ENCODE peak calls at places on chromosomes 2 and 18, in ten cellular contexts. One of them, this sample, is unnamed.

GRCh38 chr2:226273440-226273839 is 526.2 kb downstream of the IRS1 start:
- DNase-seq in NCI-H510A treated with DMSO at 0.1 percent for 48 hours: no peak
- DNase-seq in T-helper 17 cell: no peak
- DNase-seq in nephron progenitor cell: no peak
- DNase-seq in K562: no peak
- DNase-seq in omental fat pad: no peak
- DNase-seq in stimulated activated CD4-positive, alpha-beta T cell treated with anti-CD3 and anti-CD28 coated beads, Interleukin-15, amount 100 ng/mL, for 1 hour: no peak
- DNase-seq in NCI-H1105: no peak
- DNase-seq in SK-N-SH: no peak
- DNase-seq in M059J: no peak
- DNase-seq in this sample: no peak

GRCh38 chr18:49359732-49360444 is 100.6 kb downstream of the DYM start:
- DNase-seq in omental fat pad: no peak
- DNase-seq in SK-N-SH: no peak
- DNase-seq in K562: no peak
- DNase-seq in NCI-H1105: no peak
- DNase-seq in NCI-H510A treated with DMSO at 0.1 percent for 48 hours: no peak
- DNase-seq in M059J: peak
- DNase-seq in stimulated activated CD4-positive, alpha-beta T cell treated with anti-CD3 and anti-CD28 coated beads, Interleukin-15, amount 100 ng/mL, for 1 hour: no peak
- DNase-seq in nephron progenitor cell: no peak
- DNase-seq in T-helper 17 cell: no peak
- DNase-seq in this sample: no peak

GRCh38 chr2:28952806-28953190 is 28.3 kb upstream of the TOGARAM2 start:
- DNase-seq in NCI-H510A treated with DMSO at 0.1 percent for 48 hours: no peak
- DNase-seq in SK-N-SH: peak
- DNase-seq in K562: no peak
- DNase-seq in stimulated activated CD4-positive, alpha-beta T cell treated with anti-CD3 and anti-CD28 coated beads, Interleukin-15, amount 100 ng/mL, for 1 hour: no peak
- DNase-seq in M059J: peak
- DNase-seq in nephron progenitor cell: no peak
- DNase-seq in T-helper 17 cell: no peak
- DNase-seq in NCI-H1105: no peak
- DNase-seq in omental fat pad: no peak
- DNase-seq in this sample: no peak

GRCh38 chr2:133338224-133338623 is 230.0 kb downstream of the NCKAP5 start:
- DNase-seq in K562: no peak
- DNase-seq in nephron progenitor cell: no peak
- DNase-seq in SK-N-SH: no peak
- DNase-seq in stimulated activated CD4-positive, alpha-beta T cell treated with anti-CD3 and anti-CD28 coated beads, Interleukin-15, amount 100 ng/mL, for 1 hour: no peak
- DNase-seq in T-helper 17 cell: no peak
- DNase-seq in omental fat pad: no peak
- DNase-seq in M059J: no peak
- DNase-seq in NCI-H1105: no peak
- DNase-seq in NCI-H510A treated with DMSO at 0.1 percent for 48 hours: no peak
- DNase-seq in this sample: no peak

GRCh38 chr18:62518460-62519375 is 4.1 kb upstream of the ZCCHC2 start:
- DNase-seq in NCI-H1105: no peak
- DNase-seq in NCI-H510A treated with DMSO at 0.1 percent for 48 hours: no peak
- DNase-seq in stimulated activated CD4-positive, alpha-beta T cell treated with anti-CD3 and anti-CD28 coated beads, Interleukin-15, amount 100 ng/mL, for 1 hour: no peak
- DNase-seq in SK-N-SH: no peak
- DNase-seq in nephron progenitor cell: no peak
- DNase-seq in M059J: peak
- DNase-seq in omental fat pad: no peak
- DNase-seq in T-helper 17 cell: no peak
- DNase-seq in K562: no peak
- DNase-seq in this sample: no peak

GRCh38 chr2:70084973-70085710 is 2.1 kb upstream of the PCBP1 start:
- DNase-seq in SK-N-SH: no peak
- DNase-seq in NCI-H510A treated with DMSO at 0.1 percent for 48 hours: peak
- DNase-seq in M059J: no peak
- DNase-seq in T-helper 17 cell: peak
- DNase-seq in nephron progenitor cell: no peak
- DNase-seq in K562: peak
- DNase-seq in stimulated activated CD4-positive, alpha-beta T cell treated with anti-CD3 and anti-CD28 coated beads, Interleukin-15, amount 100 ng/mL, for 1 hour: peak
- DNase-seq in NCI-H1105: peak
- DNase-seq in omental fat pad: no peak
- DNase-seq in this sample: peak

GRCh38 chr18:43648002-43648401 is 370.7 kb upstream of the SYT4 start:
- DNase-seq in M059J: no peak
- DNase-seq in NCI-H510A treated with DMSO at 0.1 percent for 48 hours: no peak
- DNase-seq in T-helper 17 cell: no peak
- DNase-seq in stimulated activated CD4-positive, alpha-beta T cell treated with anti-CD3 and anti-CD28 coated beads, Interleukin-15, amount 100 ng/mL, for 1 hour: no peak
- DNase-seq in NCI-H1105: no peak
- DNase-seq in nephron progenitor cell: no peak
- DNase-seq in SK-N-SH: no peak
- DNase-seq in omental fat pad: no peak
- DNase-seq in K562: no peak
- DNase-seq in this sample: no peak

GRCh38 chr2:193943406-193943960 is 1713.5 kb upstream of the SLC39A10 start:
- DNase-seq in T-helper 17 cell: no peak
- DNase-seq in stimulated activated CD4-positive, alpha-beta T cell treated with anti-CD3 and anti-CD28 coated beads, Interleukin-15, amount 100 ng/mL, for 1 hour: no peak
- DNase-seq in nephron progenitor cell: no peak
- DNase-seq in NCI-H510A treated with DMSO at 0.1 percent for 48 hours: no peak
- DNase-seq in M059J: no peak
- DNase-seq in K562: no peak
- DNase-seq in omental fat pad: no peak
- DNase-seq in SK-N-SH: no peak
- DNase-seq in NCI-H1105: peak
- DNase-seq in this sample: no peak

GRCh38 chr2:45177870-45178269 is 168.6 kb upstream of the SIX2 start:
- DNase-seq in SK-N-SH: no peak
- DNase-seq in NCI-H510A treated with DMSO at 0.1 percent for 48 hours: no peak
- DNase-seq in nephron progenitor cell: no peak
- DNase-seq in M059J: peak
- DNase-seq in NCI-H1105: no peak
- DNase-seq in K562: no peak
- DNase-seq in stimulated activated CD4-positive, alpha-beta T cell treated with anti-CD3 and anti-CD28 coated beads, Interleukin-15, amount 100 ng/mL, for 1 hour: no peak
- DNase-seq in omental fat pad: no peak
- DNase-seq in T-helper 17 cell: no peak
- DNase-seq in this sample: no peak

GRCh38 chr18:3097082-3097481 is 84.1 kb upstream of the LPIN2 start:
- DNase-seq in K562: no peak
- DNase-seq in SK-N-SH: no peak
- DNase-seq in NCI-H510A treated with DMSO at 0.1 percent for 48 hours: no peak
- DNase-seq in nephron progenitor cell: no peak
- DNase-seq in omental fat pad: no peak
- DNase-seq in M059J: no peak
- DNase-seq in stimulated activated CD4-positive, alpha-beta T cell treated with anti-CD3 and anti-CD28 coated beads, Interleukin-15, amount 100 ng/mL, for 1 hour: no peak
- DNase-seq in NCI-H1105: no peak
- DNase-seq in T-helper 17 cell: no peak
- DNase-seq in this sample: no peak

GRCh38 chr2:46416739-46417403 is 62.5 kb upstream of the TMEM247 start:
- DNase-seq in stimulated activated CD4-positive, alpha-beta T cell treated with anti-CD3 and anti-CD28 coated beads, Interleukin-15, amount 100 ng/mL, for 1 hour: no peak
- DNase-seq in NCI-H510A treated with DMSO at 0.1 percent for 48 hours: no peak
- DNase-seq in K562: no peak
- DNase-seq in SK-N-SH: no peak
- DNase-seq in T-helper 17 cell: no peak
- DNase-seq in omental fat pad: no peak
- DNase-seq in nephron progenitor cell: no peak
- DNase-seq in NCI-H1105: no peak
- DNase-seq in M059J: peak
- DNase-seq in this sample: no peak

GRCh38 chr2:99488587-99488998 is 1.2 kb downstream of the REV1 start:
- DNase-seq in NCI-H1105: no peak
- DNase-seq in stimulated activated CD4-positive, alpha-beta T cell treated with anti-CD3 and anti-CD28 coated beads, Interleukin-15, amount 100 ng/mL, for 1 hour: no peak
- DNase-seq in M059J: peak
- DNase-seq in nephron progenitor cell: no peak
- DNase-seq in T-helper 17 cell: no peak
- DNase-seq in NCI-H510A treated with DMSO at 0.1 percent for 48 hours: peak
- DNase-seq in SK-N-SH: peak
- DNase-seq in omental fat pad: no peak
- DNase-seq in K562: no peak
- DNase-seq in this sample: no peak

GRCh38 chr18:8847900-8848299 is 142.5 kb downstream of the MTCL1 start:
- DNase-seq in nephron progenitor cell: no peak
- DNase-seq in NCI-H1105: no peak
- DNase-seq in M059J: no peak
- DNase-seq in stimulated activated CD4-positive, alpha-beta T cell treated with anti-CD3 and anti-CD28 coated beads, Interleukin-15, amount 100 ng/mL, for 1 hour: no peak
- DNase-seq in omental fat pad: no peak
- DNase-seq in NCI-H510A treated with DMSO at 0.1 percent for 48 hours: no peak
- DNase-seq in T-helper 17 cell: no peak
- DNase-seq in SK-N-SH: no peak
- DNase-seq in K562: no peak
- DNase-seq in this sample: no peak

GRCh38 chr2:55839182-55839819 is 84.3 kb downstream of the EFEMP1 start:
- DNase-seq in M059J: peak
- DNase-seq in K562: no peak
- DNase-seq in NCI-H510A treated with DMSO at 0.1 percent for 48 hours: peak
- DNase-seq in T-helper 17 cell: no peak
- DNase-seq in nephron progenitor cell: no peak
- DNase-seq in NCI-H1105: peak
- DNase-seq in stimulated activated CD4-positive, alpha-beta T cell treated with anti-CD3 and anti-CD28 coated beads, Interleukin-15, amount 100 ng/mL, for 1 hour: no peak
- DNase-seq in SK-N-SH: no peak
- DNase-seq in omental fat pad: no peak
- DNase-seq in this sample: no peak

GRCh38 chr18:31297248-31297647 is 20.7 kb upstream of the DSG1 start:
- DNase-seq in NCI-H510A treated with DMSO at 0.1 percent for 48 hours: no peak
- DNase-seq in nephron progenitor cell: no peak
- DNase-seq in T-helper 17 cell: no peak
- DNase-seq in NCI-H1105: no peak
- DNase-seq in stimulated activated CD4-positive, alpha-beta T cell treated with anti-CD3 and anti-CD28 coated beads, Interleukin-15, amount 100 ng/mL, for 1 hour: no peak
- DNase-seq in M059J: no peak
- DNase-seq in omental fat pad: no peak
- DNase-seq in K562: no peak
- DNase-seq in SK-N-SH: no peak
- DNase-seq in this sample: no peak